ENCODE peak calls at places on chromosomes 12 and 14, in ten cellular contexts. Q is thyroid gland, E is A549, N is ovary, J is endothelial cell of umbilical vein, K is adrenal gland, Z is transverse colon, U is NB4, O is testis, G is Peyer's patch. Y is an unnamed sample.

GRCh38 chr14:45181806-45182205 is 46.1 kb downstream of the FANCM start:
- DNase-seq in Q (no peak), E (no peak), N (no peak), J (peak), K (no peak), Z (no peak), U (no peak), O (no peak), G (no peak), Y (no peak)

GRCh38 chr14:96592591-96593388 is 90.6 kb downstream of the PAPOLA start:
- DNase-seq in Q (peak), E (peak), N (no peak), J (peak), K (no peak), Z (peak), U (no peak), O (peak), G (peak), Y (no peak)

GRCh38 chr12:16607895-16608294 is 1.9 kb upstream of the LMO3 start:
- DNase-seq in Q (peak), E (no peak), N (no peak), J (no peak), K (no peak), Z (no peak), U (no peak), O (no peak), G (no peak), Y (no peak)

GRCh38 chr12:9750276-9751203 is 10.2 kb downstream of the CD69 start:
- DNase-seq in Q (peak), E (peak), N (peak), J (peak), K (peak), Z (peak), U (peak), O (peak), G (no peak), Y (no peak)

GRCh38 chr14:105974902-105975301 is 448.5 kb downstream of the TMEM121 start:
- DNase-seq in Q (no peak), E (no peak), N (no peak), J (no peak), K (no peak), Z (peak), U (peak), O (peak), G (no peak), Y (no peak)

GRCh38 chr12:110262442-110263388 is 18.3 kb upstream of the ATP2A2 start:
- DNase-seq in Q (no peak), E (no peak), N (no peak), J (no peak), K (no peak), Z (no peak), U (peak), O (no peak), G (no peak), Y (no peak)

GRCh38 chr12:97396989-97397388 is 65.6 kb upstream of the RMST start:
- DNase-seq in Q (no peak), E (no peak), N (no peak), J (no peak), K (no peak), Z (no peak), U (no peak), O (no peak), G (no peak), Y (no peak)

GRCh38 chr14:68774771-68775613 is 17.9 kb downstream of the ZFP36L1 start:
- DNase-seq in Q (no peak), E (no peak), N (no peak), J (no peak), K (no peak), Z (no peak), U (no peak), O (no peak), G (no peak), Y (no peak)

GRCh38 chr12:91423336-91424050 is 240.9 kb upstream of the DCN start:
- DNase-seq in Q (no peak), E (no peak), N (no peak), J (no peak), K (no peak), Z (no peak), U (no peak), O (no peak), G (no peak), Y (no peak)

GRCh38 chr14:74551431-74551830 is 57.9 kb downstream of the ISCA2 start:
- DNase-seq in Q (no peak), E (no peak), N (no peak), J (no peak), K (no peak), Z (no peak), U (no peak), O (no peak), G (no peak), Y (no peak)

GRCh38 chr14:51501746-51502145 is 150.0 kb upstream of the FRMD6 start:
- DNase-seq in Q (no peak), E (no peak), N (no peak), J (no peak), K (no peak), Z (no peak), U (no peak), O (no peak), G (no peak), Y (no peak)

GRCh38 chr12:49763006-49763591 is 21.7 kb downstream of the TMBIM6 start:
- DNase-seq in Q (peak), E (peak), N (peak), J (peak), K (peak), Z (peak), U (peak), O (peak), G (peak), Y (no peak)

GRCh38 chr12:121796855-121797751 is 3.6 kb upstream of the RHOF start:
- DNase-seq in Q (peak), E (peak), N (peak), J (peak), K (peak), Z (peak), U (no peak), O (peak), G (peak), Y (peak)
- H3K4me3 ChIP-seq in Q (no peak), E (peak), N (peak), J (no peak), K (no peak), Z (peak), U (no peak), O (no peak), G (peak), Y (peak)

DNA sequence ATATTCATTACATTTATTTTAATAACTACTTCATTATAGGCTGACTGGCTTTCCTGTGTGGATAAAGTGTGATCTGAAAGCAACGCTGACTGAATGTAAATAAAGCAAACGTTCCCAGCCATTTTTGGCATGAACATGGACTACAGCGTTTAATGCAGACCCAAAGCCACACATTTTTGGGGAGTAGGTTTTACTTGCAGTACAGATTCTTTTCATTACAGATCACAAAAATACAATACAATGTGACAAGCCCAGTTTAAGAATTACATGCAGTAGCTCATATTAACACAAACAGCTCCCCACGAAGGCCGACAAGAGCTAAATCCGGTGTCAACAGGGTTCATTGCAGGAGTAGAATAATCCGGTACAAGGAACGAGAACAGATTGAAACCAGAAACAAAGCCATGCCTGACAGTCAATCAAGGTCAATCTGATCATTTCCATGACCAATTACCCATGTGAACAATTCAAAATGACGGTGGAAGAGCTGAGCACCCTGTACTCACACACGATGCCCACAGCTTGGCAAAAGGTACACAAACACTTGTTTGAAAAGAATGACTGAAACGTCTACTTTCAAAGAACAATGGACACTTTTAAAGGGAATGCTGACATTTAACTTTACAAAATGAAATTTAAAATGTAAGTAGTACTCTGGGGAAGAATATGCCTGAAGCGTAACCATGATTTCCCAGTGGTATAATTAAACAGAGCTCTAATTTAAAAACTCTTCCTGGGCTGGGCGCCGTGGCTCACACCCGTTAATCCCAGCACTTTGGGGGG is 5.3 kb downstream of the BAG5 start:
- DNase-seq in Q (no peak), E (no peak), N (no peak), J (no peak), K (peak), Z (no peak), U (no peak), O (no peak), G (no peak), Y (no peak)
- TF ChIP-seq POLR2A in Q (no peak), E (no peak), N (no peak), J (no peak), K (no peak), Z (no peak), U (no peak), O (no peak), G (no peak), Y (no peak)

GRCh38 chr12:92943482-92944250 is 14.6 kb upstream of the EEA1 start:
- DNase-seq in Q (no peak), E (no peak), N (no peak), J (no peak), K (no peak), Z (no peak), U (peak), O (no peak), G (no peak), Y (no peak)
- H3K4me3 ChIP-seq in Q (no peak), E (no peak), N (no peak), J (no peak), K (no peak), Z (no peak), U (no peak), O (no peak), G (no peak), Y (no peak)

DNA sequence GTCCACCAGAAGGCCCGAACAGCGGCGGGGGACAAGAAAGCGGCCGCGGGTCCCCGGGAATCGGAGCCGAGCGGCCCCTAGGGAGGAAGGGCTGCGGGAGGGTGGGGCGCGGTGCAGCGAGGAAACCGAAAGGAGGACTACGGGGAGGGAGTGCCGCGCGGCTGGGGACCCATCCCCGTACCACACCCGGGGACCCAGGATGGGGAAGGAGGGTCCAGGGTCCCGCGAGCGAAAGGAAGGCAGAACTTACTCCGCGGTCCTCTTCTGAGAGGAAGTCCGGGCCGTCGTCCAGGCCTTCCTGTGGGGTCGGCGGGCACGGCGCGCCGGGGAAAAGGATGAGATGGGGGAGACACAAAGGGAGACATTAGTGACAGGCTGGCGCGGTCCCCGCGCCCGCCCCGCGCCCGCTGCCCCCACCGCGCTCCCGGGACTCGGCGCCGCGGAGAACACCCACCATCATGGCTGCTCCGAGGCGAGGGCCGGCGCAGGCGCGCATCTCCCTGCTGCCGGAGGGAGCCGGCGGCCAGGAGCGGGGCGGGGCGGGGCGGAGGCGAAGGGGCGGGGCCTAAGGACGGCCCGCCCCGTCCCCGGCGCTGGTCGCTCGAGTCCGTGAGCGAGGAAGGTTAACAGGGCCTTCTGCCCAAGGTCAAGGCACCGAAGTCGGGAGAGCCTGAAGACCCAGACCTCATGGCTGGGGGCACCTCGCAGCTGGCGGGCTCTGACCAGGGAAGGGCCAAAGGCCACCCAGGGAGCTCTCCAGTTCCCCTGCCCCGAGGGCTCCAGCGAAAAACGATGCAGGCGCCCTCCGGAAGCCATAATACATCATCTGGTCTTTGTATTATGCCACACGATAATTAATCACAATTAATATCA is at the start of gene SNX6:
- DNase-seq in Q (peak), E (peak), N (peak), J (peak), K (peak), Z (peak), U (peak), O (peak), G (peak), Y (peak)
- TF ChIP-seq POLR2A in Q (no peak), E (peak), N (peak), J (peak), K (peak), Z (peak), U (peak), O (peak), G (peak), Y (peak)

Y was measured in esophagus muscularis mucosa.